ENCODE peak calls at places on chromosomes 5 and 9, in four cellular contexts. K is IMR-90, X is epithelial cell of esophagus, Q is Caco-2. Z is an unnamed sample.

GRCh38 chr5:132134384-132134783 is 60.8 kb downstream of the CSF2 start:
- DNase-seq in K (peak), Q (peak), X (peak), Z (peak)

GRCh38 chr5:134174841-134175839 is 1.6 kb downstream of the SKP1 start:
- DNase-seq in K (peak), Q (no peak), X (peak), Z (peak)

GRCh38 chr9:87112656-87113055 is 165.3 kb upstream of the GAS1 start:
- DNase-seq in Q (no peak), X (no peak), K (peak), Z (peak)

GRCh38 chr5:57488308-57488955 is 5.8 kb upstream of the ACTBL2 start:
- DNase-seq in X (peak), K (peak), Q (no peak), Z (peak)

GRCh38 chr5:180813418-180813817 is 10.8 kb upstream of the MGAT1 start:
- DNase-seq in X (no peak), Q (no peak), K (no peak), Z (no peak)

GRCh38 chr9:4489919-4490704 is at the start of gene SLC1A1:
- DNase-seq in K (peak), Q (peak), X (peak), Z (peak)

GRCh38 chr5:142065273-142065672 is 43.3 kb upstream of the NDFIP1 start:
- DNase-seq in Q (no peak), K (peak), X (no peak), Z (peak)

GRCh38 chr9:121727295-121728028 is 76.0 kb downstream of the DAB2IP start:
- DNase-seq in Q (no peak), X (no peak), K (no peak), Z (no peak)

GRCh38 chr5:150175076-150175475 is 8.5 kb downstream of the CDX1 start:
- DNase-seq in K (no peak), X (no peak), Q (no peak), Z (no peak)

GRCh38 chr5:28117273-28118065 is 1079.1 kb upstream of the CDH9 start:
- DNase-seq in X (peak), Q (no peak), K (no peak), Z (no peak)

GRCh38 chr5:136769900-136770684 is 404.7 kb upstream of the TRPC7 start:
- DNase-seq in X (peak), K (peak), Q (peak), Z (peak)

GRCh38 chr9:107226431-107226830 is 56.6 kb upstream of the RAD23B start:
- DNase-seq in X (no peak), Q (no peak), K (no peak), Z (no peak)

GRCh38 chr5:72523960-72524582 is 16.9 kb upstream of the ZNF366 start:
- DNase-seq in Q (peak), X (peak), K (peak), Z (peak)

GRCh38 chr9:107992269-107992668 is 502.7 kb upstream of the KLF4 start:
- DNase-seq in X (no peak), K (no peak), Q (no peak), Z (no peak)

GRCh38 chr9:121191235-121191634 is 10.4 kb downstream of the RAB14 start:
- DNase-seq in Q (no peak), X (no peak), K (no peak), Z (no peak)

GRCh38 chr9:2336055-2336454 is 285.5 kb upstream of the VLDLR start:
- DNase-seq in X (peak), K (peak), Q (peak), Z (peak)

GRCh38 chr5:56350595-56351170 is 117.6 kb upstream of the ANKRD55 start:
- DNase-seq in K (peak), Q (peak), X (peak), Z (peak)

GRCh38 chr5:9440517-9440916 is 105.4 kb downstream of the SEMA5A start:
- DNase-seq in K (peak), X (peak), Q (no peak), Z (peak)

GRCh38 chr9:33133186-33133585 is 34.0 kb downstream of the B4GALT1 start:
- DNase-seq in Q (no peak), K (no peak), X (peak), Z (no peak)

GRCh38 chr9:32928145-32928763 is 73.2 kb downstream of the APTX start:
- DNase-seq in K (peak), Q (no peak), X (peak), Z (peak)

GRCh38 chr5:20023686-20024085 is 35.7 kb upstream of the CDH18 start:
- DNase-seq in X (peak), K (no peak), Q (no peak), Z (no peak)

DNA sequence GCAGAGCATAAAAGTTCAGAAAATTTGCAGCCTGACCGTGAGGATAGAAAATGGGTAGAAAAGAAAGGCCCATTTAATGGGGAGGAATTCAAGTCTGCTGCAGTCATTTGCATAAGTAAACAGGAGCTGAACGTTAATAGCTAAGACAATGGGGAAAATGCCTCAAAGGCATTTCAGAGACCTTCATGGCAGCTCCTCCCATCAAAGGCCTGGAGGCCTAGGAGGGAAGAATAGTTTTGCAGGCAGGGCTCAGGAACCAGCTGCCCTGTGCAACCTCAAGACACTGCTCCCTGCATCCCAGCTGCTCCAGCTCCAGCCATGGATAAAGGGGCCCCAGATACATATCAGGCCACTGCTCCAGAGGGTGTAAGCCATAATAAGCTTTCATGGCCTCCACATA is 32.2 kb upstream of the CDH18 start:
- DNase-seq in X (no peak), K (no peak), Q (no peak), Z (no peak)
- H3K4me3 ChIP-seq in X (no peak), K (no peak), Q (no peak), Z (no peak)

GRCh38 chr5:146762830-146763229 is 115.7 kb downstream of the PPP2R2B start:
- DNase-seq in K (no peak), X (no peak), Q (no peak), Z (no peak)
- TF ChIP-seq CTCF in K (no peak), X (no peak), Q (no peak), Z (no peak)

DNA sequence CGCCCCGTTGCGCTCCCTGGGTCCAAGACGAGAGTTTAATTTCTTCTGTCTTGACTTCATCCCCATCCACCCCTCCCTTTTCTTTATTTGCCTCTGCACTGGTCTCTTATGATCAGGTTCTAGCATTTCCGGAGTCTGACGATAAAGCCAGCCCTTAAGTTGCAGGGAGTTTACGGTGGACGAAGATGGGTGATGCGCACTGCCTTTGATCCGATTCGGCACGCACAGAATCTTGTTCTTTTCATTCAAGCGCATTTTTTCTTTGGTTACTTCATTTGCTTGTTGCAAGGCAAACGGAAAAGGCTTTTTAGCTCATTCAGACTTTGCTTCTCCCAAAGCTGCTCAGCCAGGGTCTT is 490 bp upstream of the MCTP1 start:
- DNase-seq in K (no peak), Q (no peak), X (peak), Z (no peak)
- H3K4me3 ChIP-seq in K (no peak), Q (peak), X (no peak), Z (no peak)

GRCh38 chr9:114382951-114383865 is 4.6 kb downstream of the AKNA start:
- DNase-seq in Q (no peak), K (peak), X (no peak), Z (peak)
- TF ChIP-seq CTCF in Q (no peak), K (peak), X (no peak), Z (peak)

GRCh38 chr5:127320032-127320945 is 29.7 kb downstream of the MEGF10 start:
- DNase-seq in K (no peak), Q (no peak), X (no peak), Z (peak)
- H3K4me3 ChIP-seq in K (no peak), Q (no peak), X (no peak), Z (no peak)

Z was measured in foreskin fibroblast.